ENCODE peak calls at places on chromosomes 3 and 15, in seven cellular contexts. M is HepG2, Y is lung, A is fibroblast of lung, Q is dorsolateral prefrontal cortex, H is RWPE2, D is H9. K is an unnamed sample. For H3K27me3, the result is how much of the 10 kb centered on the place peaks cover.

GRCh38 chr15:64895285-64896065 is 16.2 kb upstream of the ANKDD1A start:
- DNase-seq in M (no peak), Y (no peak), D (no peak), Q (no peak), H (no peak), A (no peak), K (peak)

GRCh38 chr3:171565671-171566070 is 105.5 kb upstream of the TNIK start:
- DNase-seq in Y (no peak), D (no peak), M (peak), Q (no peak), H (no peak), A (peak), K (no peak)

GRCh38 chr3:16618721-16619120 is 13.5 kb upstream of the DAZL start:
- DNase-seq in M (no peak), H (no peak), D (no peak), A (peak), Y (no peak), Q (no peak), K (no peak)

GRCh38 chr15:29596266-29596665 is 226.0 kb downstream of the TJP1 start:
- DNase-seq in Q (no peak), D (no peak), Y (no peak), M (no peak), H (no peak), A (peak), K (no peak)

GRCh38 chr3:177683619-177684018 is 486.3 kb upstream of the TBL1XR1 start:
- DNase-seq in A (no peak), M (no peak), H (no peak), Q (no peak), D (no peak), Y (no peak), K (no peak)

GRCh38 chr15:75705854-75706681 is 6.6 kb downstream of the CSPG4 start:
- DNase-seq in A (no peak), Y (no peak), M (no peak), D (no peak), H (no peak), Q (no peak), K (no peak)

GRCh38 chr3:149667576-149667975 is 9.8 kb upstream of the WWTR1 start:
- DNase-seq in H (no peak), Y (no peak), Q (no peak), A (peak), D (no peak), M (no peak), K (no peak)

GRCh38 chr3:120284702-120285507 is at the start of gene GPR156:
- DNase-seq in D (peak), H (no peak), A (peak), Y (no peak), Q (no peak), M (no peak), K (peak)

GRCh38 chr3:169227911-169228310 is 435.6 kb downstream of the MECOM start:
- DNase-seq in M (no peak), Q (no peak), H (no peak), Y (no peak), D (no peak), A (peak), K (peak)

GRCh38 chr3:33706056-33706455 is 12.0 kb downstream of the CLASP2 start:
- DNase-seq in H (no peak), M (no peak), D (no peak), Q (no peak), Y (no peak), A (no peak), K (no peak)

GRCh38 chr15:36643551-36643950 is 64.1 kb downstream of the CDIN1 start:
- DNase-seq in Q (no peak), D (no peak), M (no peak), H (no peak), A (peak), Y (no peak), K (no peak)

GRCh38 chr15:36644156-36644896 is 64.9 kb downstream of the CDIN1 start:
- DNase-seq in D (no peak), A (peak), Q (no peak), H (no peak), M (no peak), Y (no peak), K (no peak)

GRCh38 chr15:36642311-36642710 is 62.9 kb downstream of the CDIN1 start:
- DNase-seq in M (no peak), H (no peak), Q (no peak), D (no peak), Y (no peak), A (no peak), K (no peak)

DNA sequence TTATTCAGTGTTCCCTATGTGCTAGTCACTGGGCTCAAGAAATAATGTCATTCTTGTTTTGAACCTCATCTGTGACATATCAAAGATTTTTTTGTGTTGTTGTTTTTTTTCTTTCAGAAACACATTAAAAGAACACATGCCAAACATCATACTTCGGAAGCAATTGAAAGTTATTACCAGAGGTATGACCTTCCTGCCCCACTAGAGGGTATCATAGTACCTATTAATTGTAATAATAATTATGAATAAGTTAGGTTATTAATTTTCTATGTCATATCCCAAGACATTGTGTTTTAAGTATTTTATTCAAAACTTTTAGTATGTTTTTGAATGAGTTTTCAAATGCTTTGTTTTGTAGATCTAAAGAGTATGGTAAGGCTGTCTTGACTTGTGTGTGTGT is 65.7 kb downstream of the CDIN1 start:
- DNase-seq in M (no peak), Y (no peak), Q (no peak), A (no peak), D (no peak), H (no peak), K (no peak)
- TF ChIP-seq CTCF in M (no peak), Y (no peak), Q (peak), A (no peak), D (no peak), H (peak), K (peak)

DNA sequence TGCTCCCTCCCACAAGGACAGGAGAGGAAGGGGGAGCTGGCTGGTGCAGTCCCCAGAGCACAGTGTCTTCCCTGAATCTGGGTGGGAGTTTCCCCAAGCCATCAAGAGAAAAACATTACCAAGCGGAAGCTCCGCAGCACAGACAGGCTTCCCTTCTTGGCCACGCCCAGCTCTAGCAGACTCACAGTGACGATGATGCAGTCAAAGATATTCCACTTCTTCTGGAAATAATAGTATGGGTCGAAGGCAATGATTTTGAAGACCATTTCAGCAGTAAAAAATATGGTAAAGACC is 76.7 kb downstream of the SCN10A start:
- DNase-seq in Q (no peak), D (no peak), H (no peak), Y (no peak), M (no peak), A (no peak), K (no peak)
- H3K27ac ChIP-seq in Q (no peak), D (no peak), H (no peak), Y (no peak), M (no peak), A (no peak), K (no peak)

GRCh38 chr3:52055537-52056351 is 627 bp downstream of the DUSP7 start:
- DNase-seq in M (peak), Q (no peak), D (peak), A (peak), H (no peak), Y (no peak), K (peak)
- H3K27me3 ChIP-seq in M (under half), Q (under half), D (under half), A (under half), H (under half), Y (under half), K (under half)

GRCh38 chr3:129120254-129121004 is 1.2 kb downstream of the RAB43 start:
- DNase-seq in M (peak), Y (peak), D (peak), H (peak), A (peak), Q (peak), K (peak)
- TF ChIP-seq CTCF in M (no peak), Y (no peak), D (peak), H (peak), A (peak), Q (no peak), K (peak)

GRCh38 chr15:72227720-72228119 is 3.3 kb downstream of the PKM start:
- DNase-seq in D (no peak), Q (no peak), Y (no peak), M (no peak), A (no peak), H (no peak), K (no peak)
- H3K27ac ChIP-seq in D (no peak), Q (no peak), Y (peak), M (peak), A (peak), H (peak), K (no peak)

DNA sequence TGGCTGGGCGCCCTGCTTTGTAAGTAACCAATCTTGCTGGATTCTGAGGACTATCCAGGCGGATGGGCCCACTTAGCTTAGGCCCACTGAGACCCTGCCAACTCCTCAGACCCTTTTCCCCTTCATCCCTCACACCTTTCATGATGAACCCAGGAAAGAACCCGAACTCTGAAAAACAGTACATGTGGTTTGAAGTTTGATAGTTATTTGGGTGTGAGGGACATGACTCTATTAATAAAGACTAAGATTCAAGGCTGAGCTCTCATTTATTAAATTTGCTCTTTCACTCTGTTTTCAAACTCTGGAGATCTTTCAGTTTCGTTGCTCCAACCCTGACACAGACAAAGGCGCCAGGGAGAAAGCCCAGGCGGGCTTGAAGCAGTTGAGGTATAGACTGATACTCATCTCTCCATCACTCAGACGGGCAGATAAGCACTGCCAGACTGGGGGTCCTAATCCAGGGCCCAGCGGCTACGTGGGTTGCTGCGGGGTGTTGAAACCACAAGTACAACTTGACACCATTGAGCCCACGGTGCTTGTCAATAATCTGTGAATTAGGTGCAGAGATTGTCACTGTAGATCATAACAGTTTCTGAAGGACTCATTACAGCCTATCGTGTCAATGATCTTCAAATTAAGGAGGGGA is 7.2 kb upstream of the SOX2 start:
- DNase-seq in D (no peak), H (no peak), Y (no peak), M (no peak), A (no peak), Q (no peak), K (peak)
- H3K27me3 ChIP-seq in D (under half), H (half or more), Y (under half), M (under half), A (under half), Q (half or more), K (half or more)

K was measured in endodermal cell.